ENCODE peak calls at places on chromosome 7, in five cellular contexts. U is tibial artery, M is left ventricle myocardium inferior, P is OCI-LY7, W is PC-3. F is an unnamed sample.

GRCh38 chr7:19117081-19117869 is at the start of gene TWIST1:
- DNase-seq in U (peak), M (peak), P (no peak), W (peak), F (peak)

GRCh38 chr7:1856161-1856965 is 186.3 kb downstream of the ELFN1 start:
- DNase-seq in U (no peak), M (peak), P (no peak), W (no peak), F (peak)

GRCh38 chr7:75688200-75689136 is 50.3 kb downstream of the HIP1 start:
- DNase-seq in U (no peak), M (peak), P (peak), W (no peak), F (peak)

GRCh38 chr7:78529392-78529791 is 730.8 kb downstream of the PHTF2 start:
- DNase-seq in U (no peak), M (no peak), P (no peak), W (no peak), F (no peak)

GRCh38 chr7:70229242-70229641 is 631.0 kb downstream of the AUTS2 start:
- DNase-seq in U (no peak), M (no peak), P (peak), W (no peak), F (no peak)

GRCh38 chr7:130008941-130009847 is 42.0 kb downstream of the ZC3HC1 start:
- DNase-seq in U (no peak), M (no peak), P (no peak), W (peak), F (peak)

GRCh38 chr7:142359694-142360279 is 101.9 kb upstream of the PRSS58 start:
- DNase-seq in U (no peak), M (no peak), P (no peak), W (no peak), F (no peak)

GRCh38 chr7:18815261-18815840 is 302.1 kb downstream of the TWIST1 start:
- DNase-seq in U (no peak), M (no peak), P (no peak), W (no peak), F (no peak)

GRCh38 chr7:69597278-69598076 is 798 bp upstream of the AUTS2 start:
- DNase-seq in U (peak), M (peak), P (peak), W (no peak), F (peak)

GRCh38 chr7:134954197-134955082 is 31.9 kb upstream of the AGBL3 start:
- DNase-seq in U (no peak), M (no peak), P (peak), W (peak), F (no peak)

GRCh38 chr7:91083855-91084644 is 180.2 kb upstream of the FZD1 start:
- DNase-seq in U (peak), M (peak), P (no peak), W (peak), F (peak)

GRCh38 chr7:24956021-24956420 is 24.0 kb downstream of the OSBPL3 start:
- DNase-seq in U (no peak), M (no peak), P (no peak), W (peak), F (no peak)

GRCh38 chr7:85220651-85221050 is 33.8 kb upstream of the SEMA3D start:
- DNase-seq in U (no peak), M (no peak), P (no peak), W (no peak), F (no peak)

GRCh38 chr7:16318989-16319915 is 102.1 kb downstream of the CRPPA start:
- DNase-seq in U (no peak), M (no peak), P (no peak), W (peak), F (no peak)

GRCh38 chr7:73827568-73828106 is 3.2 kb upstream of the CLDN4 start:
- DNase-seq in U (peak), M (no peak), P (no peak), W (peak), F (peak)

GRCh38 chr7:136555933-136556332 is 312.5 kb upstream of the CHRM2 start:
- DNase-seq in U (no peak), M (no peak), P (no peak), W (no peak), F (no peak)

GRCh38 chr7:150731916-150732315 is 5.3 kb upstream of the GIMAP5 start:
- DNase-seq in U (no peak), M (no peak), P (no peak), W (no peak), F (no peak)

GRCh38 chr7:15370441-15370840 is 191.4 kb downstream of the AGMO start:
- DNase-seq in U (no peak), M (no peak), P (no peak), W (no peak), F (no peak)

GRCh38 chr7:144728556-144728955 is 107.3 kb downstream of the TPK1 start:
- DNase-seq in U (no peak), M (no peak), P (no peak), W (no peak), F (no peak)

GRCh38 chr7:128682125-128682524 is 10.0 kb downstream of the GARIN1A start:
- DNase-seq in U (no peak), M (no peak), P (no peak), W (no peak), F (no peak)

GRCh38 chr7:87510430-87510875 is 35.0 kb upstream of the ABCB4 start:
- DNase-seq in U (no peak), M (no peak), P (no peak), W (no peak), F (peak)

GRCh38 chr7:70694909-70695803 is 436.8 kb upstream of the GALNT17 start:
- DNase-seq in U (peak), M (no peak), P (peak), W (no peak), F (peak)

GRCh38 chr7:54897891-54898290 is 120.9 kb upstream of the EGFR start:
- DNase-seq in U (no peak), M (no peak), P (no peak), W (no peak), F (no peak)

GRCh38 chr7:38973760-38974159 is 3.9 kb upstream of the POU6F2 start:
- DNase-seq in U (no peak), M (no peak), P (no peak), W (no peak), F (no peak)

GRCh38 chr7:37467017-37467416 is 18.4 kb upstream of the ELMO1 start:
- DNase-seq in U (no peak), M (no peak), P (no peak), W (no peak), F (no peak)

GRCh38 chr7:145168427-145168826 is 332.6 kb upstream of the TPK1 start:
- DNase-seq in U (no peak), M (no peak), P (no peak), W (no peak), F (no peak)

GRCh38 chr7:127486654-127487053 is 94.1 kb upstream of the ZNF800 start:
- DNase-seq in U (no peak), M (no peak), P (no peak), W (peak), F (no peak)

GRCh38 chr7:102985176-102985783 is 72.5 kb downstream of the LRRC17 start:
- DNase-seq in U (no peak), M (no peak), P (no peak), W (no peak), F (no peak)

GRCh38 chr7:116164552-116164951 is 45.8 kb upstream of the TES start:
- DNase-seq in U (no peak), M (no peak), P (no peak), W (no peak), F (no peak)

GRCh38 chr7:151131622-151132293 is 35.7 kb downstream of the GBX1 start:
- DNase-seq in U (no peak), M (peak), P (no peak), W (no peak), F (no peak)

GRCh38 chr7:116138202-116138801 is 72.0 kb upstream of the TES start:
- DNase-seq in U (no peak), M (no peak), P (peak), W (peak), F (no peak)

GRCh38 chr7:141389423-141389822 is 161.8 kb upstream of the AGK start:
- DNase-seq in U (no peak), M (no peak), P (no peak), W (no peak), F (no peak)

GRCh38 chr7:46583606-46584005 is 662.5 kb upstream of the IGFBP3 start:
- DNase-seq in U (no peak), M (no peak), P (no peak), W (peak), F (no peak)

GRCh38 chr7:142873281-142873784 is 12.2 kb downstream of the TRPV6 start:
- DNase-seq in U (no peak), M (no peak), P (peak), W (peak), F (no peak)

GRCh38 chr7:101537935-101538595 is 91.0 kb downstream of the MYL10 start:
- DNase-seq in U (no peak), M (no peak), P (no peak), W (no peak), F (no peak)

GRCh38 chr7:101539784-101540183 is 89.3 kb downstream of the MYL10 start:
- DNase-seq in U (no peak), M (no peak), P (no peak), W (no peak), F (no peak)

GRCh38 chr7:101536668-101537067 is 92.4 kb downstream of the MYL10 start:
- DNase-seq in U (no peak), M (no peak), P (no peak), W (no peak), F (no peak)

GRCh38 chr7:101537205-101537604 is 91.9 kb downstream of the MYL10 start:
- DNase-seq in U (no peak), M (no peak), P (no peak), W (peak), F (no peak)

GRCh38 chr7:101538596-101539459 is 90.3 kb downstream of the MYL10 start:
- DNase-seq in U (peak), M (peak), P (peak), W (peak), F (no peak)
- TF ChIP-seq CTCF in U (peak), M (peak), P (peak), W (peak), F (peak)

GRCh38 chr7:148871551-148871950 is 12.5 kb downstream of the EZH2 start:
- DNase-seq in U (no peak), M (no peak), P (no peak), W (no peak), F (no peak)

GRCh38 chr7:148867571-148868377 is 16.3 kb downstream of the EZH2 start:
- DNase-seq in U (no peak), M (no peak), P (peak), W (no peak), F (no peak)

GRCh38 chr7:148868378-148868674 is 15.8 kb downstream of the EZH2 start:
- DNase-seq in U (no peak), M (no peak), P (no peak), W (no peak), F (no peak)

GRCh38 chr7:148872198-148872597 is 11.9 kb downstream of the EZH2 start:
- DNase-seq in U (no peak), M (no peak), P (no peak), W (no peak), F (no peak)

DNA sequence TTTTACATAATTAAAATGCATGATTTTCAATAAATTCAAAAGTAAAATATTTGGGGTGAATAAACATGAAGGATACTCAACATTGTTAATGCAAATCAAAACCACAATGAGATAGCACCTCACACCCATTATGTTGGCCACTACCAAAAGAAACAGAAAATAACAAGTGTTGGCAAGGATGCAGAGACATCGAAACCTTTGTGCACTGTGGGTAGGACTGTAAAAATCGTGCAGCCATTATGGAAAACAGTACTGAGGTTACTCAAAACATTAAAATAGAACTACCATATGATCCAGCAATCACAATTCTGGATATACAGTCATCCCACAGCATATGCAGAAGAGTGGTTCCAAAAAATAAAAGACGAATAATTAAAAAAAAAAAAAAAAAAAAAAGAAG is 13.1 kb downstream of the EZH2 start:
- DNase-seq in U (no peak), M (no peak), P (no peak), W (no peak), F (no peak)
- H3K27ac ChIP-seq in U (no peak), M (no peak), P (no peak), W (no peak), F (no peak)

DNA sequence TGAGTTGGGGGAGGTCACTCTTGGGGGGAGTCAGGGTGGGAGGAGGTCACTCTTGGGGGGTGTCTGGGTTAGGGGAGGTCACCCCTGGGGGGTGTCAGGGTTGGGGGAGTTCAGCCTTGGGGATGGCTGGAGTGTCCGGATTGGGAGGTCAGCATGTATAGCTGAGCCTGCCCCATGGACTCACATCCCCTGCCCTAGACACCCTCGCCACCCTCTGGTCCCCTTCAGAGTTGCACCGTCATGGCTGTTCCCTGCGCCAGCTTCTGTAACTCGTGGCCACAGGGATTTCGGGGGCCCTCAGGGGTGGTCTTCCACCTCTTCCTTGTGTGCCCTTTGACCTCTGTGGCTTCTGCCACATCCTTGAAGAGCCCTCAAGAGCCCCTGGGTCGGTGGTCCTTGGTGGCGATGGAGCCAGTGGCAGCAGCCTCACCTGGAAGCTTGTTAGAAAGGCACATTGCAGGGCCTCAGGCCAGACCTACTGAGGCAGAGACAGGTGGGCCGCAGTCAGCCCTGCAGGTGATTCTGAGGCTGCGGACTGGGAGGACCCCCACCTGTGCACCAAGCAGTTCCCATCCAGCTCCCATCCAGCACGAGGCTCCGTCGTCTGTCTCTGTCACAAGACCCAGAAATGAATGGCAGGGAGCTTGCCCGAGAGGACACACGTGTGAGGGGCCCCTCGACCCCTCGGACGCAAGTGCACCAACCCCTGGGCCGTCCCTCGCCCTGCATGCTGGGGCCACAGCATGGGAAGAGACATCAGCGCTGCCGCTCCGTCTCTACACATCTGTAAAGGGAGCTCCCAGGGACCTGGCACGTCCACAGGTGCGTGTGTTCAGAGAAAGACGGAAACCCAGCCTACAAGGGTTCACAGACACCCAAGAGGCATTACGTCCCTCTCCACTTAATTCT is 44.7 kb upstream of the SUN1 start:
- DNase-seq in U (no peak), M (no peak), P (no peak), W (no peak), F (peak)
- TF ChIP-seq CTCF in U (no peak), M (no peak), P (no peak), W (no peak), F (no peak)

DNA sequence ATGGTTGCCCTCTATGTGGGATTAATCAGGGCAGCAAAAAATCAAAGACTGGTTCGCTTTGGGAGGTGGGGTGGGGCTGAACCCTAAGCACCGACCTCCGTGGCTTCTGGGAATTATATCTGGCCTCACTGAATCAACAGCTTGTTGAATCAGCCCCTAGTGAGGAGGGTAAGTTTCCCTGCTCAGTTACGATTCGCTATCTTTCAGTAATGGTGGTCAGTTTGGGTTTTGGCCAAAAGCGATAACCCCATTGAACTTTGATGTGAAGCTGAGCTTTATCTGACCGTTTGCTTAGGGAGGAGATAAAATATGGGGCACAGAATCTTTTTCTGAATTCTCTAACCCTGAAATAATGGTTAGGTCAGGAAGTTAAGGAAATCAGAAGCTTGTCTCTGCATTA is 16.6 kb upstream of the ARPC1A start:
- DNase-seq in U (no peak), M (no peak), P (no peak), W (no peak), F (no peak)
- H3K27ac ChIP-seq in U (no peak), M (no peak), P (no peak), W (no peak), F (no peak)

GRCh38 chr7:104653870-104654401 is 325.5 kb downstream of the LHFPL3 start:
- DNase-seq in U (no peak), M (no peak), P (no peak), W (peak), F (no peak)

GRCh38 chr7:104656467-104656866 is 328.1 kb downstream of the LHFPL3 start:
- DNase-seq in U (no peak), M (no peak), P (no peak), W (no peak), F (no peak)

GRCh38 chr7:104657134-104657533 is 328.7 kb downstream of the LHFPL3 start:
- DNase-seq in U (no peak), M (no peak), P (no peak), W (no peak), F (no peak)

GRCh38 chr7:104652865-104653264 is 324.5 kb downstream of the LHFPL3 start:
- DNase-seq in U (no peak), M (no peak), P (no peak), W (no peak), F (no peak)

DNA sequence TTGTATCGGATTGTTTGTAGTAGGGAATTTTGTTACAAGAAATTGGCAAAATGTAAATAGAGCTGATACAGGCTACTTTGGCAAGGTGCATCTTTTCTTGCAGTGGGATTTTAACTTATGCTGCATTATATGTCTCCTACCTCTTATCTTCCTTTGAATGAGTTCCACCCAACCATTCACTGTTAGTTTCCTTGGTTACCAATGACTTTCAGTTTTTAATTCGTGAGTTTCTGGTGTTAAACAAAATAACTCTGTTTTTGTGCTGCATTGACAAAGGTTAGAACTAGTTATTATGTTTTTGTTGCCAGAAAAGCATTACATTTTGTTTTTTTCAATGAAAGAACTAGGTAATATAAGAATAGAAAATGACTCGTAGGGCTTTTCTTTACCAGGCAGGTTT is 327.2 kb downstream of the LHFPL3 start:
- DNase-seq in U (no peak), M (no peak), P (no peak), W (no peak), F (no peak)
- TF ChIP-seq CTCF in U (no peak), M (no peak), P (no peak), W (no peak), F (no peak)

GRCh38 chr7:6228865-6229264 is 43.6 kb downstream of the CYTH3 start:
- DNase-seq in U (no peak), M (no peak), P (peak), W (no peak), F (no peak)
- H3K27ac ChIP-seq in U (peak), M (peak), P (no peak), W (no peak), F (no peak)

DNA sequence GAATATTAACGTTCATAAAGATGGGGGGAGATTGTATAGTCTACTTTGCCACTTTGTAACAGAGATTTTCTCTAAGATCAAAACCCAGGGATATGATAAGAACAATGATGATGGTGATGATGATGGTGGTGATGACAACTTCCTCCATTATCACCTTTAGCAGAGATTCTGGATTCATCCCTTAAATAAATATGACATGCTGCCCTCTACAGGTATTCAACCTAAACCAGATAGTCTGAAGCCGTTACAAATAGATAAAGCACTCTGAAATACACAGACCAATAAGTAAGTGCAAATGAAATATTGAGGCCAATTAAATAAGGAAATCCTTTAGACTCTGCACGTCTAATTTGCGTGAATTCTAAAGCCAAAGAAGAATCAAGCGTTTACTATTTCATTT is 211.5 kb downstream of the CREB5 start:
- DNase-seq in U (no peak), M (no peak), P (peak), W (peak), F (no peak)
- TF ChIP-seq CTCF in U (no peak), M (peak), P (peak), W (peak), F (no peak)

GRCh38 chr7:125118444-125118843 is 188.8 kb upstream of the POT1 start:
- DNase-seq in U (no peak), M (no peak), P (no peak), W (no peak), F (no peak)
- H3K27ac ChIP-seq in U (no peak), M (no peak), P (no peak), W (no peak), F (no peak)

GRCh38 chr7:158228986-158229385 is 358.6 kb downstream of the PTPRN2 start:
- DNase-seq in U (no peak), M (no peak), P (no peak), W (peak), F (no peak)
- TF ChIP-seq CTCF in U (no peak), M (no peak), P (peak), W (peak), F (no peak)

DNA sequence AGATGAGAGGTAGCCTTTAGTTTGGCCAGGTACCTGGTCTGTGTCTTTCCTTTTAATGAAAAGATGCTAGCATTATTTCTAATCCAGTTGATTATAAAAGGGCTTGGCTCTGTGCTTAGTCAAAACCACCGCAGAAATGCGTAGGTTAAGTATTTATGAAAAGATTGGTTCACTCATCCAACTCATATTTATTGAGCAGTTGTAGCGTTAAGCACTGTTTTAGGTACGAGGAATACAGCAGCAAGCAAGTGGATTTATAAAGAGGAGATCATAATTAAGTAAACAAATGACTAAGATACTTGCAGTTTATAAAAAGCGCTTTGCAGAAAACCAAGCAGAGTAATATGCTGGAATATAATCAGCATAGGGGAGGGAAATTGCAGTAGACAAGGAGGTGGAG is 129.8 kb downstream of the PPP1R17 start:
- DNase-seq in U (no peak), M (no peak), P (no peak), W (peak), F (no peak)
- H3K27ac ChIP-seq in U (no peak), M (no peak), P (no peak), W (peak), F (no peak)